ENCODE peak calls at places on chromosomes 12 and 14, in ten cellular contexts. One of them, this sample, is unnamed.

GRCh38 chr12:18752280-18752920 is 14.5 kb downstream of the CAPZA3 start:
- DNase-seq in Peyer's patch: no peak
- DNase-seq in tibial artery: no peak
- DNase-seq in heart right ventricle: peak
- DNase-seq in left ventricle myocardium inferior: peak
- DNase-seq in endothelial cell of umbilical vein: no peak
- DNase-seq in colonic mucosa: no peak
- DNase-seq in stomach: no peak
- DNase-seq in thyroid gland: no peak
- DNase-seq in pancreas: no peak
- DNase-seq in this sample: no peak

GRCh38 chr12:131463165-131463564 is 247.7 kb upstream of the SFSWAP start:
- DNase-seq in Peyer's patch: no peak
- DNase-seq in tibial artery: no peak
- DNase-seq in heart right ventricle: no peak
- DNase-seq in left ventricle myocardium inferior: no peak
- DNase-seq in endothelial cell of umbilical vein: no peak
- DNase-seq in colonic mucosa: no peak
- DNase-seq in stomach: no peak
- DNase-seq in thyroid gland: no peak
- DNase-seq in pancreas: no peak
- DNase-seq in this sample: no peak

GRCh38 chr14:80787876-80788275 is 153.7 kb downstream of the CEP128 start:
- DNase-seq in Peyer's patch: no peak
- DNase-seq in tibial artery: no peak
- DNase-seq in heart right ventricle: no peak
- DNase-seq in left ventricle myocardium inferior: no peak
- DNase-seq in endothelial cell of umbilical vein: no peak
- DNase-seq in colonic mucosa: no peak
- DNase-seq in stomach: no peak
- DNase-seq in thyroid gland: no peak
- DNase-seq in pancreas: no peak
- DNase-seq in this sample: no peak

GRCh38 chr14:81018245-81018644 is 62.8 kb downstream of the TSHR start:
- DNase-seq in Peyer's patch: no peak
- DNase-seq in tibial artery: no peak
- DNase-seq in heart right ventricle: no peak
- DNase-seq in left ventricle myocardium inferior: no peak
- DNase-seq in endothelial cell of umbilical vein: no peak
- DNase-seq in colonic mucosa: no peak
- DNase-seq in stomach: no peak
- DNase-seq in thyroid gland: no peak
- DNase-seq in pancreas: no peak
- DNase-seq in this sample: no peak

GRCh38 chr14:100673085-100673806 is 53.4 kb upstream of the DLK1 start:
- DNase-seq in Peyer's patch: peak
- DNase-seq in tibial artery: no peak
- DNase-seq in heart right ventricle: no peak
- DNase-seq in left ventricle myocardium inferior: no peak
- DNase-seq in endothelial cell of umbilical vein: no peak
- DNase-seq in colonic mucosa: peak
- DNase-seq in stomach: peak
- DNase-seq in thyroid gland: peak
- DNase-seq in pancreas: peak
- DNase-seq in this sample: no peak

GRCh38 chr14:78921856-78922255 is 751.7 kb downstream of the NRXN3 start:
- DNase-seq in Peyer's patch: no peak
- DNase-seq in tibial artery: no peak
- DNase-seq in heart right ventricle: no peak
- DNase-seq in left ventricle myocardium inferior: no peak
- DNase-seq in endothelial cell of umbilical vein: peak
- DNase-seq in colonic mucosa: no peak
- DNase-seq in stomach: no peak
- DNase-seq in thyroid gland: no peak
- DNase-seq in pancreas: no peak
- DNase-seq in this sample: no peak

GRCh38 chr14:50977863-50978520 is 33.7 kb upstream of the PYGL start:
- DNase-seq in Peyer's patch: no peak
- DNase-seq in tibial artery: no peak
- DNase-seq in heart right ventricle: no peak
- DNase-seq in left ventricle myocardium inferior: no peak
- DNase-seq in endothelial cell of umbilical vein: no peak
- DNase-seq in colonic mucosa: no peak
- DNase-seq in stomach: no peak
- DNase-seq in thyroid gland: no peak
- DNase-seq in pancreas: no peak
- DNase-seq in this sample: no peak

GRCh38 chr12:67892289-67892688 is 97.0 kb upstream of the IFNG-AS1 start:
- DNase-seq in Peyer's patch: no peak
- DNase-seq in tibial artery: no peak
- DNase-seq in heart right ventricle: no peak
- DNase-seq in left ventricle myocardium inferior: no peak
- DNase-seq in endothelial cell of umbilical vein: no peak
- DNase-seq in colonic mucosa: no peak
- DNase-seq in stomach: no peak
- DNase-seq in thyroid gland: no peak
- DNase-seq in pancreas: no peak
- DNase-seq in this sample: no peak

GRCh38 chr12:14993117-14993516 is 20.3 kb downstream of the PDE6H start:
- DNase-seq in Peyer's patch: no peak
- DNase-seq in tibial artery: no peak
- DNase-seq in heart right ventricle: no peak
- DNase-seq in left ventricle myocardium inferior: no peak
- DNase-seq in endothelial cell of umbilical vein: no peak
- DNase-seq in colonic mucosa: no peak
- DNase-seq in stomach: no peak
- DNase-seq in thyroid gland: no peak
- DNase-seq in pancreas: no peak
- DNase-seq in this sample: no peak

DNA sequence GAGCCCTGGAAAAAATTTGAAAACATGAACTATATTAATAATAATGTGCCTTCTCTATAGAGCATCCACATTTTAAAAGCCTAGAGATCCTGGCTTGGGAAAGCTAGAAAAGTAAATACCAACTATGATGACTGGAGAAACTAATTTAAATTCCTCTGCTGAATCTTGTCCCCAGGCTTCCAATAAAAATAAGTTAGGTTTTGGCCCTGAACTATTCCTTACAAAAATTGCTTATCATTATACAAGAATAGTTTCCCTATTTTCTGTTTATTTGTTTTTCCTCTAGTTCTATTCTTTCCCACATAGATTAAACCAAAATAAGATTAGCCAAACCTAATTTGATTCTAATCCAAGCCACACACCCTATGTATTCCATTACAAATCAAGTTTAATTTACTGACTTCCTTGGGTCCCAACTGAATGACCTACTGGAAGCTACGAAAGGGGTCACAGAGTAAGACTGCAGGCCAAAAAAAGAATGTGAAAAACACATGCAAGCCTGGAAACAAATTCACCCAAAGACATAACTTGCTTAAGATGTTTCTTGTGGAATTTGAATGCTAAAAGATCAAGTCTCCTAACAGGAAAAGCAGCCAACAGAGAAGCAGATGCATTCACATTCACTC is 133.0 kb downstream of the PAWR start:
- DNase-seq in Peyer's patch: no peak
- DNase-seq in tibial artery: no peak
- DNase-seq in heart right ventricle: no peak
- DNase-seq in left ventricle myocardium inferior: no peak
- DNase-seq in endothelial cell of umbilical vein: no peak
- DNase-seq in colonic mucosa: no peak
- DNase-seq in stomach: no peak
- DNase-seq in thyroid gland: no peak
- DNase-seq in pancreas: no peak
- DNase-seq in this sample: no peak
- H3K27ac ChIP-seq in Peyer's patch: no peak
- H3K27ac ChIP-seq in tibial artery: peak
- H3K27ac ChIP-seq in heart right ventricle: peak
- H3K27ac ChIP-seq in left ventricle myocardium inferior: peak
- H3K27ac ChIP-seq in endothelial cell of umbilical vein: no peak
- H3K27ac ChIP-seq in colonic mucosa: no peak
- H3K27ac ChIP-seq in stomach: no peak
- H3K27ac ChIP-seq in thyroid gland: peak
- H3K27ac ChIP-seq in pancreas: no peak
- H3K27ac ChIP-seq in this sample: no peak

DNA sequence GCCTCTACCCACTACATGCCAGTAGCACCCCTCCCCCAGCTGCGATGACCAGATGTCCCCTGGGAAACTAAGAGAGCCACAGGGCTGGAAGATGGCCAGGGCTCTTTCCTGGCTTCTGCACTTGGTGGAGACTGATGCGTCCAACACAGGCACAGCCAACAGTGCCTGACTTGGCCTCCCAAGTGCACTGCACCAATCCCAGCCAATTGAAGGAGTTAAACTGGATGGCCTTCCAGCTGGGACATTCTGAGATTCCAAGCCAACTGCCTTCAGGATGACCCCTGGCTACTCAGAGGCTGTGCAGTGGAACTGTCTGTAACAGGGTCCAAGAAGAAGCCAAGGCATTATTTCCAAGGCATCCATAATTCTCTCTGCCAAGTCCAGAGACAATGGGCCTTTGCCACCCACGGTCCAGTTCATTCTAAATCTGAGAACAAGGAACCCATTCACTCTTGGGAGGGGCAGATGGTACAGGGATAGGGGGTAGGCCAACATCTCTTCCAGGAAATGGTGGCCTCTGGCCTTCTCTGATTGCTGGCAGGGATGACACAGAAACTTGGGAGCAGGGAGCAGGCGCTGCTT is 35.2 kb downstream of the PRIMA1 start:
- DNase-seq in Peyer's patch: peak
- DNase-seq in tibial artery: peak
- DNase-seq in heart right ventricle: peak
- DNase-seq in left ventricle myocardium inferior: peak
- DNase-seq in endothelial cell of umbilical vein: no peak
- DNase-seq in colonic mucosa: no peak
- DNase-seq in stomach: no peak
- DNase-seq in thyroid gland: peak
- DNase-seq in pancreas: no peak
- DNase-seq in this sample: peak
- H3K27ac ChIP-seq in Peyer's patch: no peak
- H3K27ac ChIP-seq in tibial artery: no peak
- H3K27ac ChIP-seq in heart right ventricle: peak
- H3K27ac ChIP-seq in left ventricle myocardium inferior: peak
- H3K27ac ChIP-seq in endothelial cell of umbilical vein: no peak
- H3K27ac ChIP-seq in colonic mucosa: no peak
- H3K27ac ChIP-seq in stomach: no peak
- H3K27ac ChIP-seq in thyroid gland: no peak
- H3K27ac ChIP-seq in pancreas: no peak
- H3K27ac ChIP-seq in this sample: peak

GRCh38 chr14:37603688-37604251 is 8.3 kb downstream of the TTC6 start:
- DNase-seq in Peyer's patch: no peak
- DNase-seq in tibial artery: no peak
- DNase-seq in heart right ventricle: no peak
- DNase-seq in left ventricle myocardium inferior: no peak
- DNase-seq in endothelial cell of umbilical vein: no peak
- DNase-seq in colonic mucosa: no peak
- DNase-seq in stomach: no peak
- DNase-seq in thyroid gland: no peak
- DNase-seq in pancreas: no peak
- DNase-seq in this sample: no peak

GRCh38 chr14:37610945-37611523 is 15.6 kb downstream of the TTC6 start:
- DNase-seq in Peyer's patch: no peak
- DNase-seq in tibial artery: no peak
- DNase-seq in heart right ventricle: no peak
- DNase-seq in left ventricle myocardium inferior: no peak
- DNase-seq in endothelial cell of umbilical vein: no peak
- DNase-seq in colonic mucosa: no peak
- DNase-seq in stomach: no peak
- DNase-seq in thyroid gland: no peak
- DNase-seq in pancreas: no peak
- DNase-seq in this sample: no peak

GRCh38 chr14:37602605-37603453 is 7.4 kb downstream of the TTC6 start:
- DNase-seq in Peyer's patch: no peak
- DNase-seq in tibial artery: no peak
- DNase-seq in heart right ventricle: no peak
- DNase-seq in left ventricle myocardium inferior: no peak
- DNase-seq in endothelial cell of umbilical vein: no peak
- DNase-seq in colonic mucosa: peak
- DNase-seq in stomach: no peak
- DNase-seq in thyroid gland: no peak
- DNase-seq in pancreas: no peak
- DNase-seq in this sample: no peak

GRCh38 chr14:37608649-37609048 is 13.2 kb downstream of the TTC6 start:
- DNase-seq in Peyer's patch: no peak
- DNase-seq in tibial artery: no peak
- DNase-seq in heart right ventricle: no peak
- DNase-seq in left ventricle myocardium inferior: no peak
- DNase-seq in endothelial cell of umbilical vein: no peak
- DNase-seq in colonic mucosa: no peak
- DNase-seq in stomach: no peak
- DNase-seq in thyroid gland: no peak
- DNase-seq in pancreas: no peak
- DNase-seq in this sample: no peak
- H3K27ac ChIP-seq in Peyer's patch: no peak
- H3K27ac ChIP-seq in tibial artery: no peak
- H3K27ac ChIP-seq in heart right ventricle: no peak
- H3K27ac ChIP-seq in left ventricle myocardium inferior: no peak
- H3K27ac ChIP-seq in endothelial cell of umbilical vein: no peak
- H3K27ac ChIP-seq in colonic mucosa: no peak
- H3K27ac ChIP-seq in stomach: no peak
- H3K27ac ChIP-seq in thyroid gland: no peak
- H3K27ac ChIP-seq in pancreas: no peak
- H3K27ac ChIP-seq in this sample: no peak

GRCh38 chr12:16158018-16158417 is 119.5 kb downstream of the SLC15A5 start:
- DNase-seq in Peyer's patch: no peak
- DNase-seq in tibial artery: no peak
- DNase-seq in heart right ventricle: no peak
- DNase-seq in left ventricle myocardium inferior: no peak
- DNase-seq in endothelial cell of umbilical vein: no peak
- DNase-seq in colonic mucosa: no peak
- DNase-seq in stomach: no peak
- DNase-seq in thyroid gland: no peak
- DNase-seq in pancreas: no peak
- DNase-seq in this sample: no peak

GRCh38 chr12:16150290-16150689 is 127.2 kb downstream of the SLC15A5 start:
- DNase-seq in Peyer's patch: no peak
- DNase-seq in tibial artery: no peak
- DNase-seq in heart right ventricle: no peak
- DNase-seq in left ventricle myocardium inferior: no peak
- DNase-seq in endothelial cell of umbilical vein: no peak
- DNase-seq in colonic mucosa: no peak
- DNase-seq in stomach: no peak
- DNase-seq in thyroid gland: no peak
- DNase-seq in pancreas: no peak
- DNase-seq in this sample: no peak

GRCh38 chr12:16155938-16156337 is 121.5 kb downstream of the SLC15A5 start:
- DNase-seq in Peyer's patch: no peak
- DNase-seq in tibial artery: no peak
- DNase-seq in heart right ventricle: no peak
- DNase-seq in left ventricle myocardium inferior: no peak
- DNase-seq in endothelial cell of umbilical vein: no peak
- DNase-seq in colonic mucosa: no peak
- DNase-seq in stomach: no peak
- DNase-seq in thyroid gland: no peak
- DNase-seq in pancreas: no peak
- DNase-seq in this sample: no peak

GRCh38 chr12:16148938-16149337 is 128.5 kb downstream of the SLC15A5 start:
- DNase-seq in Peyer's patch: no peak
- DNase-seq in tibial artery: no peak
- DNase-seq in heart right ventricle: no peak
- DNase-seq in left ventricle myocardium inferior: no peak
- DNase-seq in endothelial cell of umbilical vein: no peak
- DNase-seq in colonic mucosa: no peak
- DNase-seq in stomach: no peak
- DNase-seq in thyroid gland: no peak
- DNase-seq in pancreas: no peak
- DNase-seq in this sample: no peak

GRCh38 chr12:16153273-16153672 is 124.2 kb downstream of the SLC15A5 start:
- DNase-seq in Peyer's patch: no peak
- DNase-seq in tibial artery: no peak
- DNase-seq in heart right ventricle: no peak
- DNase-seq in left ventricle myocardium inferior: no peak
- DNase-seq in endothelial cell of umbilical vein: no peak
- DNase-seq in colonic mucosa: no peak
- DNase-seq in stomach: no peak
- DNase-seq in thyroid gland: no peak
- DNase-seq in pancreas: no peak
- DNase-seq in this sample: no peak
- H3K27ac ChIP-seq in Peyer's patch: no peak
- H3K27ac ChIP-seq in tibial artery: no peak
- H3K27ac ChIP-seq in heart right ventricle: no peak
- H3K27ac ChIP-seq in left ventricle myocardium inferior: no peak
- H3K27ac ChIP-seq in endothelial cell of umbilical vein: no peak
- H3K27ac ChIP-seq in colonic mucosa: no peak
- H3K27ac ChIP-seq in stomach: no peak
- H3K27ac ChIP-seq in thyroid gland: no peak
- H3K27ac ChIP-seq in pancreas: no peak
- H3K27ac ChIP-seq in this sample: no peak